ENCODE peak calls at places on chromosome 21, in seven cellular contexts. One of them, this sample, is unnamed.

GRCh38 chr21:34613679-34614442 is 1.1 kb downstream of the RCAN1 start:
- DNase-seq in neuronal stem cell: no peak
- DNase-seq in mesendoderm: no peak
- DNase-seq in mesenchymal stem cell: peak; percentile 36
- DNase-seq in trophoblast cell: no peak
- DNase-seq in IMR-90: peak; percentile 7
- DNase-seq in H1: no peak
- DNase-seq in this sample: no peak

GRCh38 chr21:14833952-14834351 is 230.8 kb downstream of the NRIP1 start:
- DNase-seq in neuronal stem cell: no peak
- DNase-seq in mesendoderm: peak; percentile 33
- DNase-seq in mesenchymal stem cell: no peak
- DNase-seq in trophoblast cell: peak; percentile 74
- DNase-seq in IMR-90: no peak
- DNase-seq in H1: no peak
- DNase-seq in this sample: no peak

GRCh38 chr21:42489006-42489563 is 6.9 kb downstream of the RSPH1 start:
- DNase-seq in neuronal stem cell: no peak
- DNase-seq in mesendoderm: no peak
- DNase-seq in mesenchymal stem cell: no peak
- DNase-seq in trophoblast cell: no peak
- DNase-seq in IMR-90: no peak
- DNase-seq in H1: no peak
- DNase-seq in this sample: no peak

GRCh38 chr21:38247738-38248509 is 8.9 kb upstream of the KCNJ15 start:
- DNase-seq in neuronal stem cell: no peak
- DNase-seq in mesendoderm: no peak
- DNase-seq in mesenchymal stem cell: no peak
- DNase-seq in trophoblast cell: no peak
- DNase-seq in IMR-90: no peak
- DNase-seq in H1: no peak
- DNase-seq in this sample: no peak

GRCh38 chr21:28927122-28927521 is 65.6 kb downstream of the LTN1 start:
- DNase-seq in neuronal stem cell: no peak
- DNase-seq in mesendoderm: no peak
- DNase-seq in mesenchymal stem cell: no peak
- DNase-seq in trophoblast cell: no peak
- DNase-seq in IMR-90: no peak
- DNase-seq in H1: no peak
- DNase-seq in this sample: no peak

GRCh38 chr21:31298618-31299269 is 45.3 kb downstream of the TIAM1 start:
- DNase-seq in neuronal stem cell: no peak
- DNase-seq in mesendoderm: no peak
- DNase-seq in mesenchymal stem cell: no peak
- DNase-seq in trophoblast cell: no peak
- DNase-seq in IMR-90: no peak
- DNase-seq in H1: no peak
- DNase-seq in this sample: no peak

GRCh38 chr21:24941316-24942185 is 665.7 kb downstream of the MRPL39 start:
- DNase-seq in neuronal stem cell: no peak
- DNase-seq in mesendoderm: peak; percentile 16
- DNase-seq in mesenchymal stem cell: no peak
- DNase-seq in trophoblast cell: no peak
- DNase-seq in IMR-90: no peak
- DNase-seq in H1: no peak
- DNase-seq in this sample: no peak

GRCh38 chr21:38989745-38990423 is 184.2 kb downstream of the ETS2 start:
- DNase-seq in neuronal stem cell: peak; percentile 18
- DNase-seq in mesendoderm: no peak
- DNase-seq in mesenchymal stem cell: peak; percentile 85
- DNase-seq in trophoblast cell: peak; percentile 29
- DNase-seq in IMR-90: peak; percentile 94
- DNase-seq in H1: no peak
- DNase-seq in this sample: no peak

GRCh38 chr21:42220138-42220701 is 1.3 kb downstream of the ABCG1 start:
- DNase-seq in neuronal stem cell: peak; percentile 46
- DNase-seq in mesendoderm: peak; percentile 86
- DNase-seq in mesenchymal stem cell: peak; percentile 71
- DNase-seq in trophoblast cell: peak; percentile 98
- DNase-seq in IMR-90: peak; percentile 82
- DNase-seq in H1: no peak
- DNase-seq in this sample: peak; percentile 56

GRCh38 chr21:38993561-38993960 is 187.8 kb downstream of the ETS2 start:
- DNase-seq in neuronal stem cell: no peak
- DNase-seq in mesendoderm: no peak
- DNase-seq in mesenchymal stem cell: peak; percentile 81
- DNase-seq in trophoblast cell: peak; percentile 40
- DNase-seq in IMR-90: peak; percentile 92
- DNase-seq in H1: no peak
- DNase-seq in this sample: no peak

GRCh38 chr21:19237603-19238002 is 834.0 kb upstream of the TMPRSS15 start:
- DNase-seq in neuronal stem cell: no peak
- DNase-seq in mesendoderm: no peak
- DNase-seq in mesenchymal stem cell: no peak
- DNase-seq in trophoblast cell: no peak
- DNase-seq in IMR-90: no peak
- DNase-seq in H1: no peak
- DNase-seq in this sample: no peak

GRCh38 chr21:23887709-23888303 is 1719.5 kb downstream of the MRPL39 start:
- DNase-seq in neuronal stem cell: no peak
- DNase-seq in mesendoderm: no peak
- DNase-seq in mesenchymal stem cell: no peak
- DNase-seq in trophoblast cell: no peak
- DNase-seq in IMR-90: no peak
- DNase-seq in H1: no peak
- DNase-seq in this sample: no peak

GRCh38 chr21:28953247-28953646 is 39.4 kb downstream of the LTN1 start:
- DNase-seq in neuronal stem cell: no peak
- DNase-seq in mesendoderm: no peak
- DNase-seq in mesenchymal stem cell: no peak
- DNase-seq in trophoblast cell: no peak
- DNase-seq in IMR-90: no peak
- DNase-seq in H1: no peak
- DNase-seq in this sample: no peak

GRCh38 chr21:26532208-26532607 is 40.9 kb downstream of the CYYR1 start:
- DNase-seq in neuronal stem cell: no peak
- DNase-seq in mesendoderm: no peak
- DNase-seq in mesenchymal stem cell: no peak
- DNase-seq in trophoblast cell: no peak
- DNase-seq in IMR-90: no peak
- DNase-seq in H1: no peak
- DNase-seq in this sample: no peak

GRCh38 chr21:28257276-28257675 is 735.4 kb downstream of the LTN1 start:
- DNase-seq in neuronal stem cell: no peak
- DNase-seq in mesendoderm: no peak
- DNase-seq in mesenchymal stem cell: peak; percentile 45
- DNase-seq in trophoblast cell: no peak
- DNase-seq in IMR-90: no peak
- DNase-seq in H1: no peak
- DNase-seq in this sample: no peak

GRCh38 chr21:17462276-17462981 is 50.4 kb upstream of the CXADR start:
- DNase-seq in neuronal stem cell: no peak
- DNase-seq in mesendoderm: no peak
- DNase-seq in mesenchymal stem cell: no peak
- DNase-seq in trophoblast cell: no peak
- DNase-seq in IMR-90: peak; percentile 42
- DNase-seq in H1: no peak
- DNase-seq in this sample: no peak

GRCh38 chr21:34812510-34813265 is 143.9 kb downstream of the CLIC6 start:
- DNase-seq in neuronal stem cell: no peak
- DNase-seq in mesendoderm: no peak
- DNase-seq in mesenchymal stem cell: peak; percentile 89
- DNase-seq in trophoblast cell: peak; percentile 92
- DNase-seq in IMR-90: peak; percentile 99
- DNase-seq in H1: no peak
- DNase-seq in this sample: no peak

GRCh38 chr21:42527489-42528158 is 14.0 kb downstream of the SLC37A1 start:
- DNase-seq in neuronal stem cell: no peak
- DNase-seq in mesendoderm: no peak
- DNase-seq in mesenchymal stem cell: peak; percentile 12
- DNase-seq in trophoblast cell: peak; percentile 33
- DNase-seq in IMR-90: no peak
- DNase-seq in H1: no peak
- DNase-seq in this sample: no peak

GRCh38 chr21:29117372-29117955 is 13.0 kb upstream of the MAP3K7CL start:
- DNase-seq in neuronal stem cell: no peak
- DNase-seq in mesendoderm: no peak
- DNase-seq in mesenchymal stem cell: no peak
- DNase-seq in trophoblast cell: no peak
- DNase-seq in IMR-90: no peak
- DNase-seq in H1: no peak
- DNase-seq in this sample: no peak

GRCh38 chr21:39724944-39725343 is 20.0 kb upstream of the IGSF5 start:
- DNase-seq in neuronal stem cell: no peak
- DNase-seq in mesendoderm: no peak
- DNase-seq in mesenchymal stem cell: no peak
- DNase-seq in trophoblast cell: no peak
- DNase-seq in IMR-90: no peak
- DNase-seq in H1: no peak
- DNase-seq in this sample: no peak

GRCh38 chr21:42472521-42472920 is 23.5 kb downstream of the RSPH1 start:
- DNase-seq in neuronal stem cell: no peak
- DNase-seq in mesendoderm: no peak
- DNase-seq in mesenchymal stem cell: no peak
- DNase-seq in trophoblast cell: no peak
- DNase-seq in IMR-90: no peak
- DNase-seq in H1: no peak
- DNase-seq in this sample: no peak

GRCh38 chr21:45117314-45117713 is 42.9 kb downstream of the ADARB1 start:
- DNase-seq in neuronal stem cell: no peak
- DNase-seq in mesendoderm: no peak
- DNase-seq in mesenchymal stem cell: no peak
- DNase-seq in trophoblast cell: no peak
- DNase-seq in IMR-90: no peak
- DNase-seq in H1: no peak
- DNase-seq in this sample: no peak
- H4K8ac ChIP-seq in neuronal stem cell: no peak overlapping the region
- H4K8ac ChIP-seq in mesendoderm: no peak overlapping the region
- H4K8ac ChIP-seq in mesenchymal stem cell: no peak overlapping the region
- H4K8ac ChIP-seq in trophoblast cell: no peak overlapping the region
- H4K8ac ChIP-seq in IMR-90: no peak overlapping the region
- H4K8ac ChIP-seq in H1: no peak overlapping the region
- H4K8ac ChIP-seq in this sample: no peak overlapping the region

GRCh38 chr21:10627316-10627863 is 106.0 kb downstream of the TPTE start:
- DNase-seq in neuronal stem cell: no peak
- DNase-seq in mesendoderm: no peak
- DNase-seq in mesenchymal stem cell: no peak
- DNase-seq in trophoblast cell: no peak
- DNase-seq in IMR-90: no peak
- DNase-seq in H1: no peak
- DNase-seq in this sample: no peak
- H3K4me2 ChIP-seq in neuronal stem cell: no peak overlapping the region
- H3K4me2 ChIP-seq in mesendoderm: no peak overlapping the region
- H3K4me2 ChIP-seq in mesenchymal stem cell: no peak overlapping the region
- H3K4me2 ChIP-seq in trophoblast cell: no peak overlapping the region
- H3K4me2 ChIP-seq in IMR-90: no peak overlapping the region
- H3K4me2 ChIP-seq in H1: no peak overlapping the region
- H3K4me2 ChIP-seq in this sample: no peak overlapping the region

GRCh38 chr21:16195896-16196443 is 466.2 kb downstream of the USP25 start:
- DNase-seq in neuronal stem cell: no peak
- DNase-seq in mesendoderm: no peak
- DNase-seq in mesenchymal stem cell: peak; percentile 7
- DNase-seq in trophoblast cell: no peak
- DNase-seq in IMR-90: no peak
- DNase-seq in H1: no peak
- DNase-seq in this sample: no peak

GRCh38 chr21:16195476-16195875 is 465.7 kb downstream of the USP25 start:
- DNase-seq in neuronal stem cell: no peak
- DNase-seq in mesendoderm: no peak
- DNase-seq in mesenchymal stem cell: peak; percentile 53
- DNase-seq in trophoblast cell: no peak
- DNase-seq in IMR-90: peak; percentile 70
- DNase-seq in H1: no peak
- DNase-seq in this sample: no peak

GRCh38 chr21:16194851-16195251 is 465.1 kb downstream of the USP25 start:
- DNase-seq in neuronal stem cell: no peak
- DNase-seq in mesendoderm: no peak
- DNase-seq in mesenchymal stem cell: peak; percentile 22
- DNase-seq in trophoblast cell: no peak
- DNase-seq in IMR-90: peak; percentile 17
- DNase-seq in H1: no peak
- DNase-seq in this sample: no peak

GRCh38 chr21:16192900-16193299 is 463.1 kb downstream of the USP25 start:
- DNase-seq in neuronal stem cell: no peak
- DNase-seq in mesendoderm: peak; percentile 35
- DNase-seq in mesenchymal stem cell: no peak
- DNase-seq in trophoblast cell: no peak
- DNase-seq in IMR-90: peak; percentile 20
- DNase-seq in H1: no peak
- DNase-seq in this sample: no peak

DNA sequence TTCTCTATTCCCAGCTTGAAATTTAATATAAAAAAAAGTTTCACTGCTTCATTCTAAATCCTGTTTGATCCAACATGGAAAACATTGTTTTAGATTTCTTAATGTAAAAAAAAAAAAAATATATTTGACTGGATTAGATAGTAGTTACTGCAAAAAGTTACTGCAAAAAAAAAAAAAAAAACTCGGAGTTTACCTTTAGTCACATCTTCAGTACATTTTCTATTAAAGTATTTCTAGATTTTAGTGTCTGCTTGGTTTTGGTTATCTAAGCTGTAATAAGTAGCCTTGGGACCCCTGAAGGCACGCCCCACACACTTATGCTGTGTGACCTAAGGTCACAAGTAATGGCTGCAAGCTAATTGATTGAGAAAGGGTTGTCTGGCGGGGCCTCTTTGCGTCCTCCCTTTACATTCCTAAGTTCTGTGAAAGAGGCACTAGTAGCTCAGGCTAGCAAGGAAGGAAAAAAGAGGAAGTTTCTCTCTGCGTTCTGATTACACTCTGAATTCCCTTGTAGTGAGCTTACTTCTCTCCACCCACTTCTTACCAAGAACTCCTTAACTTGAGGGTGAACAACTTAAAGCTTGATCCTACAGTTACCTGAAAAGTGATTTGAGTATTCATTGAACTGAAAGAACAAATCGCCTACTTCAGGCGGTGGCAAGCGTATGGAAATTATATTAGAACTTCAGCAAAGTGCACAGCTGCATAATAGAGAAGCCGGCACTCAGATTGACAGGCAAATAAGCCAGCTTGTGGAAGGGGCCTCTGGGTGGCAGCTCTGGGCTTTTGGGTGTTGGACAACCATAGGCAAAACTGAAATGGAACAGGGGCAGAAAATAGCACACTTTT is 464.2 kb downstream of the USP25 start:
- DNase-seq in neuronal stem cell: peak; percentile 81
- DNase-seq in mesendoderm: peak; percentile 93
- DNase-seq in mesenchymal stem cell: peak; percentile 82
- DNase-seq in trophoblast cell: peak; percentile 27
- DNase-seq in IMR-90: peak; percentile 79
- DNase-seq in H1: peak; percentile 27
- DNase-seq in this sample: peak; percentile 39
- H2BK5ac ChIP-seq in neuronal stem cell: no peak overlapping the region
- H2BK5ac ChIP-seq in mesendoderm: peak overlapping the region; percentile 62
- H2BK5ac ChIP-seq in mesenchymal stem cell: peak overlapping the region; percentile 63
- H2BK5ac ChIP-seq in trophoblast cell: peak overlapping the region; percentile 83
- H2BK5ac ChIP-seq in IMR-90: peak overlapping the region; percentile 68
- H2BK5ac ChIP-seq in H1: no peak overlapping the region
- H2BK5ac ChIP-seq in this sample: no peak overlapping the region

DNA sequence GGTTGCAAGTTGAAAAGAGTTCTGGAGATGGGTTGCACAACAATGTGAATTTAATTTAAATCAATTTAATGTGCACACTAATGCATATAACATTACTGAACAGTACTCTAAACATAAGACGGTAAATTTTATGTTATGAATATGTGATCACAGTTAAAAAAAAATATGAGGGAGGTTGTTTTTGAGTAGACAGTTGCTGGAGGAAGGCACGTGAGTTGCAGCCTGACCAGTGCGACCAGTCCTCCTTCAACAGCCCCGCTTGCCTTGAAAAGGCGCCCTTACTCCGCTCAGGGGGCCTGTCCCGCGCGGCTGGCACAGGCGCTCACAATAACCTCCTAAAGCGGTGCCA is 322 bp upstream of the OLIG1 start:
- DNase-seq in neuronal stem cell: no peak
- DNase-seq in mesendoderm: no peak
- DNase-seq in mesenchymal stem cell: no peak
- DNase-seq in trophoblast cell: no peak
- DNase-seq in IMR-90: no peak
- DNase-seq in H1: no peak
- DNase-seq in this sample: no peak
- H4K8ac ChIP-seq in neuronal stem cell: no peak overlapping the region
- H4K8ac ChIP-seq in mesendoderm: no peak overlapping the region
- H4K8ac ChIP-seq in mesenchymal stem cell: no peak overlapping the region
- H4K8ac ChIP-seq in trophoblast cell: no peak overlapping the region
- H4K8ac ChIP-seq in IMR-90: no peak overlapping the region
- H4K8ac ChIP-seq in H1: no peak overlapping the region
- H4K8ac ChIP-seq in this sample: no peak overlapping the region